ENCODE peak calls at places on chromosome 19, in five cellular contexts. E is HCT116, L is uterus, F is ovary, H is body of pancreas. Q is an unnamed sample.

GRCh38 chr19:50230379-50231351 is 27.2 kb downstream of the MYH14 start:
- DNase-seq in H (no peak), E (no peak), L (no peak), F (no peak), Q (peak)

GRCh38 chr19:37905936-37906867 is at the start of gene WDR87:
- DNase-seq in E (no peak), F (no peak), H (peak), L (peak), Q (no peak)

GRCh38 chr19:19627716-19628498 is at the start of gene LPAR2:
- DNase-seq in H (peak), L (no peak), F (peak), E (peak), Q (no peak)

GRCh38 chr19:57317503-57317902 is 2.8 kb upstream of the ZNF543 start:
- DNase-seq in L (no peak), E (no peak), F (no peak), H (no peak), Q (no peak)

GRCh38 chr19:43471091-43471490 is 5.7 kb upstream of the LYPD3 start:
- DNase-seq in H (no peak), E (no peak), F (no peak), L (no peak), Q (no peak)

GRCh38 chr19:19485161-19485997 is 30.0 kb downstream of the TSSK6 start:
- DNase-seq in L (no peak), H (no peak), F (no peak), E (no peak), Q (no peak)

GRCh38 chr19:41919948-41920712 is 8.1 kb downstream of the ERFL start:
- DNase-seq in F (no peak), L (no peak), E (no peak), H (no peak), Q (no peak)

GRCh38 chr19:28980236-28980868 is 232.6 kb downstream of the UQCRFS1 start:
- DNase-seq in E (no peak), F (no peak), L (no peak), H (no peak), Q (no peak)

DNA sequence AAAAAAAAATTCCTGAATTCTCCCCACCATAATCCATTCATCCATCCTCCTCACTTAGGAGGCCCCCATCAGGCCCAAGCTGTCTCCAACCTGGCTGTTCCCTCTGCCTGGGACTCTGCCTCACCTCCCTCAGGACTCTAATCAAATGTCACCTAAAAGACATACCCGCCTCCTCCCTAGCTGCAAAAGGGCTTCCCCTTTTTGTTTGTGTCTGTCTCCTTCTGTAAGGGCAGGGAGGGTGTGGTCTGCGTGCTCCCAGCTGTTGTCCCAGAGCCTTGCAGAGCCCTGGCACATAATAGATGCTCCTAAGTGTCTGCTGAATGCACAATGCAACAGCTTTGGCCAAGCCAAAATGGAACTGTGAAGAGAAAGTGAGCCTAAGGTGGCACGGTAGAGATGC is 4.4 kb downstream of the TRIR start:
- DNase-seq in E (no peak), F (no peak), L (no peak), H (no peak), Q (no peak)
- TF ChIP-seq POLR2A in E (no peak), F (no peak), L (no peak), H (no peak), Q (no peak)

DNA sequence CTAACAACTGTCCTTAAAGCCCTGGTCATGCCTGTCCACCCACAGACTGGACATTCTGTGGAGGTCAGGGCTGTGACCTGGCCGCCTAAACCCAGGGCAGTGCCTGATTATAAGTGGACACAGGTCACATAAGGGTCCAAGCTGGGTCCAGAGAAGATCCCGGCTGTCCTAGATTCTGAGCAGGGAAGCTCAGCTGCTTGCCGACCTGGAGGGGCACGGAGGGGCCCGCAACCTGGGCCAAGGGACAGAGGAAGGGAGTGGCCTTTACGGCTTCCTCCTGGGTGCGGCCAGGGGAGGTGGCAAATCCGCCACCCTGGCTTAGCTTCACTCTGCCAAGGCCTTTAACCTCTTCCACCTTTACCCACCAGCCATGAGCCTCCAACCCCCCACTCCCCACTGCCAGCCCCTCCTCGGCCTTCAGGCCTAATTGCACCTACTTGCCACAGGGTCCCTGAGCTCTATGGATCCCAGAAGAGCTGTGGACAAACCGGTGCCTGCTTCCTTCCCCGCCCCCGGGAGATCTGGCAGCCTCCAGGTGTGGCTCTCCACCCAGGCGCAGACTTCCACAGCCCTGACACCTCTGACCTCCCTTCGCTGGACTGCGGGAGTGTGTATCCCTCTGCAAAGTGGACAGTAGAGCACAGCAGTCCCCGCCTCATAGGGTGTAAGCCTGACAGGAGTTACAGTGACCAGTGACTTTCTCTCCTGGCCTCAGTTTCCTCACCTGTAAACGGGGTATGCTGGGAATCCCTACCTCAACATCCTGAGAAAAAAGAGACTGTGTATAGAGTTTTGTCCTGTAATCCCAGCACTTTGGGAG is 1.7 kb downstream of the CD320 start:
- DNase-seq in E (no peak), F (peak), H (peak), L (peak), Q (no peak)
- H3K27ac ChIP-seq in E (peak), F (no peak), H (no peak), L (no peak), Q (peak)

GRCh38 chr19:6056801-6057650 is 53.3 kb downstream of the RFX2 start:
- DNase-seq in E (no peak), L (peak), F (peak), H (peak), Q (peak)
- TF ChIP-seq POLR2A in E (no peak), L (peak), F (peak), H (no peak), Q (no peak)

GRCh38 chr19:34475026-34475974 is 6.3 kb upstream of the WTIP start:
- DNase-seq in F (no peak), L (no peak), H (no peak), E (no peak), Q (no peak)
- H3K27ac ChIP-seq in F (no peak), L (peak), H (no peak), E (no peak), Q (no peak)

GRCh38 chr19:16514383-16515019 is 18.3 kb downstream of the C19orf44 start:
- DNase-seq in E (no peak), H (no peak), F (no peak), L (no peak), Q (no peak)
- TF ChIP-seq POLR2A in E (no peak), H (no peak), F (no peak), L (no peak), Q (no peak)

GRCh38 chr19:1794424-1795185 is 17.5 kb downstream of the ATP8B3 start:
- DNase-seq in L (no peak), E (no peak), H (no peak), F (no peak), Q (no peak)
- H3K27ac ChIP-seq in L (no peak), E (no peak), H (no peak), F (no peak), Q (no peak)

GRCh38 chr19:39180749-39181148 is 16.0 kb upstream of the NCCRP1 start:
- DNase-seq in L (no peak), F (no peak), E (no peak), H (no peak), Q (no peak)
- TF ChIP-seq POLR2A in L (no peak), F (no peak), E (no peak), H (no peak), Q (no peak)

GRCh38 chr19:40272261-40272660 is 12.9 kb downstream of the AKT2 start:
- DNase-seq in L (no peak), E (no peak), H (no peak), F (no peak), Q (no peak)

GRCh38 chr19:40271706-40272105 is 13.4 kb downstream of the AKT2 start:
- DNase-seq in L (no peak), H (no peak), E (no peak), F (no peak), Q (no peak)

GRCh38 chr19:40270362-40271089 is 14.6 kb downstream of the AKT2 start:
- DNase-seq in H (no peak), L (no peak), F (no peak), E (no peak), Q (no peak)

GRCh38 chr19:40274585-40275544 is 10.3 kb downstream of the AKT2 start:
- DNase-seq in L (no peak), E (no peak), F (peak), H (no peak), Q (peak)

GRCh38 chr19:40273469-40274360 is 11.4 kb downstream of the AKT2 start:
- DNase-seq in F (no peak), L (no peak), E (no peak), H (no peak), Q (no peak)
- H3K27ac ChIP-seq in F (no peak), L (no peak), E (no peak), H (no peak), Q (peak)

GRCh38 chr19:48169585-48169973 is 565 bp downstream of the LIG1 start:
- DNase-seq in L (peak), E (peak), H (peak), F (peak), Q (peak)

GRCh38 chr19:48171584-48172170 is 1.2 kb downstream of the ZSWIM9 start:
- DNase-seq in L (no peak), H (no peak), E (no peak), F (peak), Q (no peak)

GRCh38 chr19:48170817-48171347 is 402 bp downstream of the ZSWIM9 start:
- DNase-seq in E (no peak), L (no peak), F (peak), H (no peak), Q (no peak)

GRCh38 chr19:48168689-48169088 is 1.5 kb downstream of the LIG1 start:
- DNase-seq in H (no peak), L (no peak), E (no peak), F (no peak), Q (no peak)

GRCh38 chr19:48169974-48170803 is at the start of the genes LIG1 and ZSWIM9:
- DNase-seq in F (peak), H (peak), L (peak), E (peak), Q (peak)
- TF ChIP-seq POLR2A in F (no peak), H (no peak), L (peak), E (peak), Q (no peak)

Q was measured in gastrocnemius medialis.